ENCODE peak calls at places on chromosomes 6 and 20, in six cellular contexts. R, I, K, A, M and T are unnamed samples.

GRCh38 chr6:151690768-151691562 is 116.5 kb upstream of the ESR1 start:
- DNase-seq in R (no peak), I (no peak), K (peak; percentile 30), A (no peak), M (no peak), T (peak; percentile 19)

GRCh38 chr6:14083262-14083661 is 34.3 kb upstream of the CD83 start:
- DNase-seq in R (no peak), I (no peak), K (no peak), A (no peak), M (no peak), T (no peak)

GRCh38 chr20:58978351-58979190 is 2.5 kb upstream of the NELFCD start:
- DNase-seq in R (no peak), I (no peak), K (no peak), A (no peak), M (no peak), T (no peak)

GRCh38 chr20:42260216-42260615 is 642.0 kb upstream of the CHD6 start:
- DNase-seq in R (no peak), I (no peak), K (no peak), A (no peak), M (no peak), T (no peak)

GRCh38 chr6:84224251-84224650 is 3.2 kb downstream of the CEP162 start:
- DNase-seq in R (no peak), I (no peak), K (peak; percentile 5), A (no peak), M (no peak), T (no peak)

GRCh38 chr6:56424542-56425083 is 177.2 kb upstream of the COL21A1 start:
- DNase-seq in R (no peak), I (no peak), K (no peak), A (no peak), M (no peak), T (no peak)

GRCh38 chr6:141117869-141118268 is 1014.9 kb upstream of the GJE1 start:
- DNase-seq in R (no peak), I (peak; percentile 49), K (no peak), A (no peak), M (no peak), T (no peak)

GRCh38 chr6:166307082-166307980 is 861 bp downstream of the PRR18 start:
- DNase-seq in R (peak; percentile 50), I (no peak), K (no peak), A (no peak), M (no peak), T (no peak)